ENCODE peak calls at places on chromosomes 1 and 21, in four cellular contexts. One of them, this sample, is unnamed.

GRCh38 chr1:115188680-115189395 is 99.5 kb upstream of the TSPAN2 start:
- DNase-seq in A549: no peak
- DNase-seq in GM12878: no peak
- DNase-seq in HepG2: no peak
- DNase-seq in this sample: no peak

GRCh38 chr1:9315411-9316079 is 22.9 kb downstream of the SPSB1 start:
- DNase-seq in A549: no peak
- DNase-seq in GM12878: peak; percentile 31
- DNase-seq in HepG2: no peak
- DNase-seq in this sample: no peak

GRCh38 chr1:31479801-31480200 is 66.8 kb downstream of the SERINC2 start:
- DNase-seq in A549: no peak
- DNase-seq in GM12878: no peak
- DNase-seq in HepG2: no peak
- DNase-seq in this sample: no peak

GRCh38 chr1:222114536-222115156 is 372.8 kb upstream of the DUSP10 start:
- DNase-seq in A549: no peak
- DNase-seq in GM12878: no peak
- DNase-seq in HepG2: no peak
- DNase-seq in this sample: no peak

GRCh38 chr1:206686486-206687249 is 2.0 kb downstream of the MAPKAPK2 start:
- DNase-seq in A549: peak; percentile 28
- DNase-seq in GM12878: no peak
- DNase-seq in HepG2: no peak
- DNase-seq in this sample: no peak

GRCh38 chr1:218845589-218845988 is 328.1 kb upstream of the LYPLAL1 start:
- DNase-seq in A549: no peak
- DNase-seq in GM12878: no peak
- DNase-seq in HepG2: no peak
- DNase-seq in this sample: no peak

GRCh38 chr1:15975358-15975804 is 520 bp downstream of the ZBTB17 start:
- DNase-seq in A549: peak; percentile 33
- DNase-seq in GM12878: peak; percentile 23
- DNase-seq in HepG2: peak; percentile 53
- DNase-seq in this sample: peak; percentile 93

GRCh38 chr1:30250338-30251022 is 472.9 kb downstream of the MATN1 start:
- DNase-seq in A549: no peak
- DNase-seq in GM12878: no peak
- DNase-seq in HepG2: no peak
- DNase-seq in this sample: no peak

GRCh38 chr1:86616871-86617270 is 70.0 kb downstream of the CLCA4 start:
- DNase-seq in A549: no peak
- DNase-seq in GM12878: peak; percentile 75
- DNase-seq in HepG2: no peak
- DNase-seq in this sample: no peak

GRCh38 chr1:203624341-203624712 is 2.3 kb upstream of the ATP2B4 start:
- DNase-seq in A549: no peak
- DNase-seq in GM12878: no peak
- DNase-seq in HepG2: no peak
- DNase-seq in this sample: no peak

GRCh38 chr1:23421752-23422312 is 2.7 kb downstream of the TCEA3 start:
- DNase-seq in A549: no peak
- DNase-seq in GM12878: no peak
- DNase-seq in HepG2: peak; percentile 51
- DNase-seq in this sample: peak; percentile 45

GRCh38 chr21:36909423-36909822 is 57.0 kb downstream of the HLCS start:
- DNase-seq in A549: peak; percentile 36
- DNase-seq in GM12878: no peak
- DNase-seq in HepG2: no peak
- DNase-seq in this sample: no peak

GRCh38 chr21:34734696-34735095 is 65.9 kb downstream of the CLIC6 start:
- DNase-seq in A549: no peak
- DNase-seq in GM12878: no peak
- DNase-seq in HepG2: no peak
- DNase-seq in this sample: no peak

GRCh38 chr1:160046494-160047115 is 14.8 kb upstream of the PIGM start:
- DNase-seq in A549: peak; percentile 75
- DNase-seq in GM12878: no peak
- DNase-seq in HepG2: peak; percentile 69
- DNase-seq in this sample: peak; percentile 80

GRCh38 chr1:202952818-202953217 is 5.3 kb downstream of the ADIPOR1 start:
- DNase-seq in A549: no peak
- DNase-seq in GM12878: no peak
- DNase-seq in HepG2: no peak
- DNase-seq in this sample: no peak

GRCh38 chr21:31974454-31974985 is 101.7 kb downstream of the HUNK start:
- DNase-seq in A549: no peak
- DNase-seq in GM12878: no peak
- DNase-seq in HepG2: no peak
- DNase-seq in this sample: no peak

GRCh38 chr1:94160811-94161210 is 39.9 kb upstream of the ABCA4 start:
- DNase-seq in A549: no peak
- DNase-seq in GM12878: no peak
- DNase-seq in HepG2: peak; percentile 6
- DNase-seq in this sample: no peak

GRCh38 chr1:25810341-25811299 is 9.1 kb upstream of the MTFR1L start:
- DNase-seq in A549: peak; percentile 54
- DNase-seq in GM12878: no peak
- DNase-seq in HepG2: peak; percentile 25
- DNase-seq in this sample: peak; percentile 90

GRCh38 chr1:244460195-244460594 is 878 bp upstream of the CATSPERE start:
- DNase-seq in A549: no peak
- DNase-seq in GM12878: no peak
- DNase-seq in HepG2: no peak
- DNase-seq in this sample: no peak

GRCh38 chr21:46318464-46318845 is 5.2 kb downstream of the C21orf58 start:
- DNase-seq in A549: no peak
- DNase-seq in GM12878: no peak
- DNase-seq in HepG2: no peak
- DNase-seq in this sample: no peak

GRCh38 chr1:8848663-8849386 is 29.7 kb downstream of the ENO1 start:
- DNase-seq in A549: peak; percentile 66
- DNase-seq in GM12878: no peak
- DNase-seq in HepG2: peak; percentile 88
- DNase-seq in this sample: peak; percentile 97

GRCh38 chr1:17070163-17070525 is 16.3 kb upstream of the SDHB start:
- DNase-seq in A549: no peak
- DNase-seq in GM12878: no peak
- DNase-seq in HepG2: no peak
- DNase-seq in this sample: no peak

GRCh38 chr1:218521414-218522169 is 176.5 kb downstream of the TGFB2 start:
- DNase-seq in A549: no peak
- DNase-seq in GM12878: no peak
- DNase-seq in HepG2: peak; percentile 45
- DNase-seq in this sample: no peak

GRCh38 chr1:196361112-196361714 is 247.0 kb downstream of the KCNT2 start:
- DNase-seq in A549: no peak
- DNase-seq in GM12878: no peak
- DNase-seq in HepG2: peak; percentile 2
- DNase-seq in this sample: no peak

GRCh38 chr1:91916046-91916445 is 30.1 kb upstream of the TGFBR3 start:
- DNase-seq in A549: no peak
- DNase-seq in GM12878: no peak
- DNase-seq in HepG2: no peak
- DNase-seq in this sample: no peak

GRCh38 chr1:228319352-228320088 is 87.1 kb downstream of the TRIM11 start:
- DNase-seq in A549: no peak
- DNase-seq in GM12878: no peak
- DNase-seq in HepG2: no peak
- DNase-seq in this sample: no peak
- TF ChIP-seq PBX3 in A549: no peak
- TF ChIP-seq PBX3 in GM12878: no peak
- TF ChIP-seq PBX3 in HepG2: no peak
- TF ChIP-seq PBX3 in this sample: no peak

GRCh38 chr1:113129529-113130185 is 56.7 kb downstream of the LRIG2 start:
- DNase-seq in A549: no peak
- DNase-seq in GM12878: no peak
- DNase-seq in HepG2: no peak
- DNase-seq in this sample: no peak
- TF ChIP-seq PBX3 in A549: no peak
- TF ChIP-seq PBX3 in GM12878: no peak
- TF ChIP-seq PBX3 in HepG2: no peak
- TF ChIP-seq PBX3 in this sample: no peak

GRCh38 chr1:97158704-97159103 is 437.1 kb downstream of the PTBP2 start:
- DNase-seq in A549: no peak
- DNase-seq in GM12878: no peak
- DNase-seq in HepG2: no peak
- DNase-seq in this sample: peak; percentile 27
- TF ChIP-seq PBX3 in A549: no peak
- TF ChIP-seq PBX3 in GM12878: no peak
- TF ChIP-seq PBX3 in HepG2: no peak
- TF ChIP-seq PBX3 in this sample: no peak

GRCh38 chr1:156859523-156860112 is 701 bp upstream of the INSRR start:
- DNase-seq in A549: no peak
- DNase-seq in GM12878: no peak
- DNase-seq in HepG2: no peak
- DNase-seq in this sample: peak; percentile 61

GRCh38 chr1:156860639-156861423 is at the start of gene NTRK1:
- DNase-seq in A549: peak; percentile 58
- DNase-seq in GM12878: no peak
- DNase-seq in HepG2: no peak
- DNase-seq in this sample: peak; percentile 95

GRCh38 chr1:156858959-156859522 is at the start of gene INSRR:
- DNase-seq in A549: no peak
- DNase-seq in GM12878: no peak
- DNase-seq in HepG2: no peak
- DNase-seq in this sample: peak; percentile 73

GRCh38 chr1:156858555-156858956 is 361 bp downstream of the INSRR start:
- DNase-seq in A549: no peak
- DNase-seq in GM12878: no peak
- DNase-seq in HepG2: no peak
- DNase-seq in this sample: peak; percentile 80

GRCh38 chr1:156860113-156860638 is 489 bp upstream of the NTRK1 start:
- DNase-seq in A549: peak; percentile 70
- DNase-seq in GM12878: no peak
- DNase-seq in HepG2: no peak
- DNase-seq in this sample: peak; percentile 87
- TF ChIP-seq PBX3 in A549: no peak
- TF ChIP-seq PBX3 in GM12878: no peak
- TF ChIP-seq PBX3 in HepG2: no peak
- TF ChIP-seq PBX3 in this sample: no peak

GRCh38 chr1:18448889-18449288 is 31.8 kb upstream of the KLHDC7A start:
- DNase-seq in A549: no peak
- DNase-seq in GM12878: no peak
- DNase-seq in HepG2: no peak
- DNase-seq in this sample: no peak

GRCh38 chr1:18458133-18458750 is 22.5 kb upstream of the KLHDC7A start:
- DNase-seq in A549: no peak
- DNase-seq in GM12878: no peak
- DNase-seq in HepG2: no peak
- DNase-seq in this sample: no peak

GRCh38 chr1:18447509-18448220 is 33.1 kb upstream of the KLHDC7A start:
- DNase-seq in A549: no peak
- DNase-seq in GM12878: no peak
- DNase-seq in HepG2: no peak
- DNase-seq in this sample: no peak

GRCh38 chr1:18446751-18447150 is 34.0 kb upstream of the KLHDC7A start:
- DNase-seq in A549: no peak
- DNase-seq in GM12878: no peak
- DNase-seq in HepG2: no peak
- DNase-seq in this sample: no peak

GRCh38 chr1:18452550-18452949 is 28.2 kb upstream of the KLHDC7A start:
- DNase-seq in A549: peak; percentile 13
- DNase-seq in GM12878: peak; percentile 7
- DNase-seq in HepG2: peak; percentile 13
- DNase-seq in this sample: peak; percentile 65
- TF ChIP-seq PBX3 in A549: no peak
- TF ChIP-seq PBX3 in GM12878: no peak
- TF ChIP-seq PBX3 in HepG2: no peak
- TF ChIP-seq PBX3 in this sample: no peak

GRCh38 chr1:57249511-57249910 is 174.3 kb downstream of the DAB1 start:
- DNase-seq in A549: no peak
- DNase-seq in GM12878: no peak
- DNase-seq in HepG2: no peak
- DNase-seq in this sample: no peak
- TF ChIP-seq PBX3 in A549: no peak
- TF ChIP-seq PBX3 in GM12878: no peak
- TF ChIP-seq PBX3 in HepG2: no peak
- TF ChIP-seq PBX3 in this sample: no peak

DNA sequence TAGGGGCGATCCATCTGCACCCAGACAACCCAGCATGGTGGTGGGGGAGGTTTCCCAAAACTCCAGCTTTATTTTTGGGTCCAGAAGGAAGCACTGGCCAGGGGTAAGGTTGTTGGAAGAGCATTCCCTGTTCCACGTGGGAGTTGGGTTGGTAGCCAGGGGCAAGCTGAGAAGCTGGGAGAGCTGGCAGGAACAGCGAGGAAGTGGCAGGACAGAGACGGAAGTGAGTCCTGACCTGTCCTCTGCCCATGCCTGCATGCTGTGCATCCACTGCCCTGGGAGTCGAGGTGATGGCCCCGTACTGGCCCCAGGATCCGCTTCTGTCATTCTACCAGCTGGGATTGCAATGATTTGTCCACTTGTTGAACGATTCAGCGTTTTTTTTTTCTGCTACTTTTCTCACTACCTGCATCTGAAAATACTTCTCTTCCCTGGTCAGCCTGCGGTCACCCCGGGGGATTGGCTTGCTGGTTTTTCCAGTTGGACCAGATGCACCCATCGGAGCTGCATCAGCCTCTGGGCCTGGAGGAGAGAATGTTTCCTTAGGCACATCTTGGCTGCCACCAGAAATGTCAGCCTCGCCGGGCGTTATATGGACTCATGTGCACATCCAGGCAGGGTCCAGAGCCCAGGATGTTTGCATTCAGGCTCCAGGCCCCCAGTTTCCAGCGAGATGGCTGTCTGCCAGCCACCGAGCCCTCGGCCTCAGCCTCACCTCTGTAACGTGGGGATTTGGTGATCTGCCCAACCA is 28.3 kb upstream of the TMPRSS2 start:
- DNase-seq in A549: no peak
- DNase-seq in GM12878: no peak
- DNase-seq in HepG2: no peak
- DNase-seq in this sample: no peak
- TF ChIP-seq PBX3 in A549: no peak
- TF ChIP-seq PBX3 in GM12878: no peak
- TF ChIP-seq PBX3 in HepG2: no peak
- TF ChIP-seq PBX3 in this sample: no peak

GRCh38 chr1:112849425-112849966 is 106.5 kb downstream of the SLC16A1 start:
- DNase-seq in A549: no peak
- DNase-seq in GM12878: no peak
- DNase-seq in HepG2: no peak
- DNase-seq in this sample: peak; percentile 91
- TF ChIP-seq PBX3 in A549: no peak
- TF ChIP-seq PBX3 in GM12878: no peak
- TF ChIP-seq PBX3 in HepG2: no peak
- TF ChIP-seq PBX3 in this sample: no peak

DNA sequence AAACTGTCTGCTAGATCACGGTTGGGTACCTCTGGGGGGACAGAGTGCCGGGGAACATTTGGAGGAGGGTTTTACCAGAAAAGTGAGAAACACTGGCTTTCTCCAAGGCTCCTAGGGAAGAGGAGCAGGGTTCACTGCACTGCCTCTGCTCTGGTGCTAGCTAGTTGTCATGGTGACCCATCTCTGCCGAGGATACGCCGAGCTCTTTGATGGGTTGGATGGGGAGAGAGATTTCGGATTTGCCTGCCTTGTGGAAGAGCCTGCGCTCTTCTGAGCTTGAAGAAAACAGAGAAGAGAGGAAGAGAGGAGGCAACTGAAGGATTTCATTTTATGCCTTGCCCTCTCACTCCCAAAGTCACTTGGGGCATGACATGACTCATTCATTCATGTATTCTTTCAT is 92.1 kb downstream of the NAV1 start:
- DNase-seq in A549: no peak
- DNase-seq in GM12878: no peak
- DNase-seq in HepG2: no peak
- DNase-seq in this sample: no peak
- TF ChIP-seq PBX3 in A549: no peak
- TF ChIP-seq PBX3 in GM12878: no peak
- TF ChIP-seq PBX3 in HepG2: no peak
- TF ChIP-seq PBX3 in this sample: no peak